ENCODE peak calls at places on chromosome 20, in six cellular contexts. B is choroid plexus epithelial cell, X is HT-29, H is SW 1271, D is GM12891, Y is mesendoderm. R is an unnamed sample.

GRCh38 chr20:7650481-7650880 is 289.8 kb downstream of the HAO1 start:
- DNase-seq in B (peak), H (no peak), Y (no peak), D (no peak), X (no peak), R (peak)

GRCh38 chr20:53794529-53795115 is 201.0 kb upstream of the ZNF217 start:
- DNase-seq in Y (no peak), H (no peak), B (peak), X (no peak), D (no peak), R (no peak)

GRCh38 chr20:29878777-29879442 is 1378.6 kb upstream of the DEFB115 start:
- DNase-seq in D (no peak), Y (no peak), X (no peak), B (no peak), H (no peak), R (no peak)

GRCh38 chr20:38970302-38970701 is 8.2 kb downstream of the DHX35 start:
- DNase-seq in D (no peak), B (peak), H (peak), X (no peak), Y (no peak), R (peak)

GRCh38 chr20:54276577-54277169 is 68.8 kb downstream of the PFDN4 start:
- DNase-seq in Y (no peak), H (no peak), B (no peak), X (peak), D (no peak), R (no peak)

GRCh38 chr20:48656661-48657211 is 171.1 kb downstream of the PREX1 start:
- DNase-seq in H (peak), D (no peak), Y (peak), B (no peak), X (peak), R (no peak)

GRCh38 chr20:62739581-62740285 is 31.1 kb downstream of the NTSR1 start:
- DNase-seq in X (peak), H (peak), D (no peak), B (no peak), Y (no peak), R (peak)

GRCh38 chr20:3781153-3781910 is at the start of gene SPEF1:
- DNase-seq in D (peak), H (peak), Y (peak), X (peak), B (peak), R (peak)

GRCh38 chr20:3786126-3786484 is 435 bp downstream of the CENPB start:
- DNase-seq in B (peak), D (no peak), X (peak), H (peak), Y (peak), R (peak)